ENCODE peak calls at places on chromosomes 12 and 14, in five cellular contexts. M is AG04450, E is fibroblast of lung, I is H9, K is transverse colon. U is an unnamed sample.

GRCh38 chr14:81402123-81402495 is 2.0 kb upstream of the STON2 start:
- DNase-seq in M (no peak), E (peak), I (no peak), K (no peak), U (no peak)

GRCh38 chr14:69629225-69630127 is 18.1 kb downstream of the SUSD6 start:
- DNase-seq in M (no peak), E (no peak), I (no peak), K (no peak), U (no peak)

GRCh38 chr12:94148841-94149780 is 734 bp downstream of the PLXNC1 start:
- DNase-seq in M (no peak), E (peak), I (peak), K (peak), U (peak)

GRCh38 chr14:95495538-95496025 is 20.9 kb downstream of the SYNE3 start:
- DNase-seq in M (no peak), E (no peak), I (no peak), K (peak), U (no peak)

GRCh38 chr14:57938533-57938932 is 72.6 kb upstream of the SLC35F4 start:
- DNase-seq in M (no peak), E (no peak), I (no peak), K (no peak), U (no peak)

GRCh38 chr14:74917646-74918081 is 5.4 kb downstream of the RPS6KL1 start:
- DNase-seq in M (no peak), E (peak), I (no peak), K (no peak), U (no peak)

GRCh38 chr14:23122086-23122485 is 3.0 kb upstream of the CEBPE start:
- DNase-seq in M (no peak), E (no peak), I (no peak), K (no peak), U (no peak)

GRCh38 chr12:23084236-23084995 is 459.4 kb downstream of the ETNK1 start:
- DNase-seq in M (peak), E (peak), I (no peak), K (no peak), U (no peak)

GRCh38 chr12:65335021-65335714 is 56.7 kb downstream of the MSRB3 start:
- DNase-seq in M (peak), E (peak), I (no peak), K (no peak), U (peak)

GRCh38 chr14:68789798-68790655 is 2.8 kb downstream of the ZFP36L1 start:
- DNase-seq in M (no peak), E (no peak), I (no peak), K (peak), U (no peak)

GRCh38 chr12:93062100-93062419 is 133.0 kb upstream of the EEA1 start:
- DNase-seq in M (no peak), E (no peak), I (no peak), K (no peak), U (no peak)

GRCh38 chr14:77547512-77547911 is 48.9 kb upstream of the ISM2 start:
- DNase-seq in M (no peak), E (no peak), I (peak), K (no peak), U (no peak)

GRCh38 chr12:104733717-104734175 is 224.3 kb downstream of the SLC41A2 start:
- DNase-seq in M (no peak), E (no peak), I (peak), K (no peak), U (no peak)

GRCh38 chr14:55052259-55052930 is 948 bp downstream of the MAPK1IP1L start:
- DNase-seq in M (no peak), E (peak), I (no peak), K (no peak), U (no peak)

GRCh38 chr14:32366995-32367394 is 37.9 kb downstream of the AKAP6 start:
- DNase-seq in M (no peak), E (peak), I (no peak), K (no peak), U (peak)

GRCh38 chr12:88876867-88877266 is 296.6 kb upstream of the KITLG start:
- DNase-seq in M (no peak), E (peak), I (no peak), K (no peak), U (no peak)

GRCh38 chr12:124721501-124722154 is 142.0 kb downstream of the SCARB1 start:
- DNase-seq in M (no peak), E (peak), I (no peak), K (no peak), U (no peak)

GRCh38 chr14:61571931-61572330 is 123.4 kb upstream of the HIF1A start:
- DNase-seq in M (no peak), E (no peak), I (no peak), K (no peak), U (no peak)
- H3K27ac ChIP-seq in M (no peak), E (no peak), I (no peak), K (no peak), U (no peak)

DNA sequence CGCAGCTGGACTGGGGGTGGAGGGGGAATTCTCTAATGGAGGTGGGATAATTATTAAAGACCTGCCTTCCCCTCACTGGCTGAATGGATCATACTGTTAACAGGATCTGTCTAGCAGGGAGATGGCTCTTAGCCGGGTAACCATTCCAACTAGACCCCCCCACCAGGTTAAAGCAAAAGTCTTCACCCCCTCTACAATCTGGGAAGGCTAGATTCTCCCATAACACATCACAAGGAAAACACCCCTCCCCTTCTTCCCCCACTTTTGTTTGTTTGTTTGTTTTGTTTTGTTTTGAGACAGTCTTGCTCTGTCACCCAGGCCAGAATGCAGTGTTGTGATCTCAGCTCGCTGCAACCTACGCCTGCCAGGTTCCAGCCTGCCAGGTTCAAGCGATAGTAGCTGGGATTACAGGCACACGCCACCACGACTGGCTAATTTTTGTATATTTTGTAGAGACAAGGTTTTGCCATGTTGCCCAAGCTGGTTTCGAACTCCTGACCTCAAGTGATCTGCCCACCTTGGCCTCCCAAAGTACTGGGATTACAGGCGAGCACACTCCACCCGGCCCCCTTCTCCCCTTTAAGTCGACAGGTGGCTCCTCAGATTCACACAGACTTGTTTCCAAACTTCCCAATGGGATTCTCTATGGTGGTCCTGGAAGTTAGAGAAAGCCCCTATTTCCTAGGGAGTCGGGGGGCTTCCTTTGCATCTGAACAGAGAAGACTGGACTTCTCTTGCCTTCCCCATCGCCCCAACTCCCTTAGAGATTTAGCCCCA is 3.5 kb upstream of the BAZ2A start:
- DNase-seq in M (no peak), E (no peak), I (no peak), K (no peak), U (no peak)
- H3K27ac ChIP-seq in M (no peak), E (no peak), I (no peak), K (peak), U (no peak)

GRCh38 chr14:39184628-39185255 is 9.7 kb downstream of the PNN start:
- DNase-seq in M (no peak), E (no peak), I (no peak), K (no peak), U (no peak)

GRCh38 chr14:39182770-39183684 is 8.0 kb downstream of the PNN start:
- DNase-seq in M (no peak), E (no peak), I (no peak), K (no peak), U (no peak)

GRCh38 chr14:39186941-39187525 is 12.0 kb downstream of the PNN start:
- DNase-seq in M (no peak), E (no peak), I (no peak), K (no peak), U (no peak)

GRCh38 chr14:39181693-39182047 is 6.6 kb downstream of the PNN start:
- DNase-seq in M (no peak), E (no peak), I (no peak), K (no peak), U (no peak)

DNA sequence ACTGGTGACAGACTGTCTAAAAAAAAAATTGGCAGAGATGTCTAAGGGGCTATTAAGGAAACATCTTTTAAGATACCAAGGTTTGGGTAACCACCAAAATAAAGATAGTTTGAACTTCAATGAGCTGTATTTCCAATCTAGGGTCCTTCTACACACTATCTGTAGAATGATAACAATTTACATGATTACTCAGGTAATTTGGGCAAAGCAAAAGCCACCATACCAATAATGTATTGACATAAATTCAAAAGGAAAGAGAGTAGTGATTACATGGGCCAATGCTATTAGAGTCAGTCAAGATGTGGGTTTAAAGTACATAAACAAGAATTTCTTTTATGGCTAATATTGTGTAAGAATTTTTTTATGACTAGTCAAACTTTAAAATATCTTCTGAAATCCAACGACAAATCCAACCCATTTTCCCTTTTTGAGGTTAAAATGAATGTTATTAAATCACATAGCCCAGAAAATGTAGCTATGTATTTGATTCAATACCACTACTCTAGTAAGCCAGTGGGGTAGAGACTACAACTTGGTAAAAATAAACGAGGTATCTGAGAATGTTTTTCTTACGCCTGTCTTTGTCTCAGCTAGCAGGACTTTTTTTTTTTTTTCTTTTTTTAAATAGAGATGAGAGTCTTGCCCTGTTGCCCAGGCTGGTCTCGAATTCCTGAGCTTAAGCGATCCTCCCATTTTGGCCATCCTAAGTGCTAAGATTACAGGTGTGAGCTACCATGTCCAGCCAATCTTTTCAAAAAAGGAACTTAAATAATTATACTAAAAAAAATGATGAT is 10.4 kb downstream of the PNN start:
- DNase-seq in M (no peak), E (no peak), I (no peak), K (no peak), U (no peak)
- H3K27ac ChIP-seq in M (no peak), E (no peak), I (no peak), K (no peak), U (no peak)

GRCh38 chr12:11821386-11821785 is 171.9 kb downstream of the ETV6 start:
- DNase-seq in M (no peak), E (no peak), I (no peak), K (no peak), U (no peak)

GRCh38 chr12:11820476-11820875 is 171.0 kb downstream of the ETV6 start:
- DNase-seq in M (no peak), E (no peak), I (no peak), K (no peak), U (no peak)

GRCh38 chr12:11823043-11823442 is 173.6 kb downstream of the ETV6 start:
- DNase-seq in M (peak), E (peak), I (no peak), K (no peak), U (no peak)

GRCh38 chr12:11823593-11823992 is 174.1 kb downstream of the ETV6 start:
- DNase-seq in M (no peak), E (no peak), I (no peak), K (no peak), U (no peak)

GRCh38 chr12:11822071-11822818 is 172.8 kb downstream of the ETV6 start:
- DNase-seq in M (peak), E (peak), I (no peak), K (peak), U (peak)
- H3K27ac ChIP-seq in M (peak), E (peak), I (peak), K (peak), U (peak)

GRCh38 chr14:97155814-97156213 is 358.6 kb downstream of the VRK1 start:
- DNase-seq in M (no peak), E (no peak), I (no peak), K (no peak), U (no peak)
- H3K27ac ChIP-seq in M (no peak), E (no peak), I (no peak), K (no peak), U (no peak)

DNA sequence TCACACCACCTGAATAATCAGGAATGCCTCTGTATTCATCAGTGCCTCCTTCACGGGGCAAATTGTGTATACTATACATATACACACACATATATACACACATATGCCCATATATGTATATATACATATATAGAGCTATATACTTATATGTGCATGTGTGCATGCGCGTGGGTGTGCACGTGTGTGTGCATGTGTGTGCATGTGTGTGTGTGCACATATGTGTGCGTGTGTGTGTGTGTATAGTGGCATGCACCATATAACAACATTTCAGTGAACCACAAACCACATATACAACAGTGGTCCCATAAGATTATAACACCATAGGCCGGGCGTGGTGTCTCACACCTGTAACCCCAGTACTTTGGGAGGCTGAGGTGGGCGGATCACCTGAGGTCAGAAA is 35.7 kb downstream of the CFL2 start:
- DNase-seq in M (no peak), E (no peak), I (no peak), K (no peak), U (no peak)
- H3K27ac ChIP-seq in M (no peak), E (no peak), I (no peak), K (no peak), U (peak)

DNA sequence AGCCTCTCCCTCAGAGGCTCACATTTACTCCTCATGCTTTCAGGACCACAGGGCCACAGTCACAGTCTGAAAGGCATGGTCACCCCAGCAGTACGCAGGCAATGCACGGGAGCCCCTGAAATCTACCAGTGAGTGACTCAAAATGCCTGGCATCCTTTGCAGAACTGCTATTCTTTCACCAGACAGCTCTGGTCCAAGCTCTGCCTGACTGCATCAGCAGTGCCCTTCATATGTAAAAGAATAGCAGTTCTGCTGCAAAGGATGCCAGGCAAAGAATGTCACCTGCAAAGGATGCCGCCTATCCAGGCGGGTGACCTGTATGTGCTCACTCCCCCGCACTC is 38.5 kb downstream of the LGMN start:
- DNase-seq in M (no peak), E (no peak), I (no peak), K (no peak), U (no peak)
- H3K27ac ChIP-seq in M (no peak), E (no peak), I (no peak), K (no peak), U (no peak)